ENCODE peak calls at places on chromosomes 2 and 18, in five cellular contexts. M, P, B, A and O are unnamed samples.

GRCh38 chr2:121815216-121815615 is 59.8 kb downstream of the TSN start:
- DNase-seq in M (no peak), A (no peak), B (no peak), P (no peak), O (no peak)

GRCh38 chr2:64987963-64988419 is 1.2 kb upstream of the SLC1A4 start:
- DNase-seq in B (no peak), M (no peak), P (no peak), A (no peak), O (no peak)

GRCh38 chr2:107107351-107107750 is 221.4 kb upstream of the ST6GAL2 start:
- DNase-seq in M (no peak), P (no peak), B (no peak), A (no peak), O (no peak)

GRCh38 chr2:24304621-24305020 is 55.7 kb downstream of the ITSN2 start:
- DNase-seq in B (no peak), A (no peak), M (peak), P (no peak), O (no peak)

GRCh38 chr2:102060792-102061191 is 69.0 kb downstream of the IL1R2 start:
- DNase-seq in M (no peak), B (no peak), P (no peak), A (no peak), O (no peak)

GRCh38 chr2:239465017-239466001 is 64.5 kb upstream of the HDAC4 start:
- DNase-seq in M (no peak), A (no peak), P (no peak), B (no peak), O (no peak)

GRCh38 chr2:17976871-17977746 is 98.6 kb downstream of the KCNS3 start:
- DNase-seq in M (peak), A (no peak), P (no peak), B (no peak), O (no peak)

GRCh38 chr2:237591379-237591881 is 896 bp upstream of the RAB17 start:
- DNase-seq in A (no peak), M (no peak), B (no peak), P (no peak), O (no peak)

GRCh38 chr2:154706660-154707059 is 8.2 kb downstream of the KCNJ3 start:
- DNase-seq in M (no peak), A (no peak), B (no peak), P (no peak), O (no peak)

GRCh38 chr2:148887349-148888002 is 12.4 kb downstream of the KIF5C start:
- DNase-seq in A (no peak), B (no peak), M (no peak), P (no peak), O (no peak)

GRCh38 chr2:45205985-45206384 is 196.7 kb upstream of the SIX2 start:
- DNase-seq in B (no peak), A (no peak), P (no peak), M (no peak), O (no peak)

GRCh38 chr18:23115683-23116096 is 19.6 kb upstream of the CABLES1 start:
- DNase-seq in M (peak), P (no peak), B (no peak), A (no peak), O (no peak)

GRCh38 chr2:100281521-100282438 is 40.5 kb downstream of the LONRF2 start:
- DNase-seq in M (peak), B (no peak), A (no peak), P (no peak), O (no peak)

GRCh38 chr2:195532628-195533271 is 124.3 kb upstream of the SLC39A10 start:
- DNase-seq in M (peak), B (no peak), A (no peak), P (no peak), O (no peak)

GRCh38 chr2:120930236-120930635 is 194.6 kb downstream of the GLI2 start:
- DNase-seq in P (no peak), B (no peak), M (no peak), A (no peak), O (no peak)

DNA sequence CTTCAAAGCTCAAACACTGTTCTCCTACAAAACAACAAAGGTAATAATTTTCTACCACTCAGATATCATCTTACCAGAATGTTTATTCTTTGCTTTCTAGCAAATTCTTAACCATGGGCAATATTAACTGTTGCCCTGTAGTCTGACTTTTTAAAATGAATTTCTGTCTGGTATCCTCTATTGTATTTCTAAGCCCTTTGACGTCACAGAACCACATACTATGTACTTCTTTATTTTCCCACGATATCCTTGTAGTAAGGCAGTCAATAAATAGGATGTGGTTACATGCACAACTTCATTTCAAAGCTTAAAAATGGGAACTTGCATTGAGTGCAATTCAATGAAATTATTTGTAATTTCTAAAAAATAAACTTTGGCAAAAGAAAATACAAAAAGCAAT is 58.7 kb downstream of the THADA start:
- DNase-seq in B (no peak), A (no peak), P (no peak), M (no peak), O (no peak)
- TF ChIP-seq CTCF in B (no peak), A (no peak), P (no peak), M (no peak), O (no peak)

GRCh38 chr18:56995579-56996194 is 151.2 kb upstream of the BOD1L2 start:
- DNase-seq in A (peak), P (no peak), B (no peak), M (no peak), O (no peak)
- TF ChIP-seq CTCF in A (peak), P (no peak), B (no peak), M (no peak), O (peak)

GRCh38 chr18:37499913-37500312 is 65.7 kb downstream of the CELF4 start:
- DNase-seq in M (no peak), B (no peak), A (no peak), P (no peak), O (no peak)
- TF ChIP-seq CTCF in M (no peak), B (no peak), A (no peak), P (no peak), O (no peak)

GRCh38 chr2:38747007-38747424 is 4.1 kb downstream of the SRSF7 start:
- DNase-seq in P (no peak), M (no peak), A (peak), B (no peak), O (no peak)
- TF ChIP-seq CTCF in P (no peak), M (no peak), A (no peak), B (no peak), O (no peak)

DNA sequence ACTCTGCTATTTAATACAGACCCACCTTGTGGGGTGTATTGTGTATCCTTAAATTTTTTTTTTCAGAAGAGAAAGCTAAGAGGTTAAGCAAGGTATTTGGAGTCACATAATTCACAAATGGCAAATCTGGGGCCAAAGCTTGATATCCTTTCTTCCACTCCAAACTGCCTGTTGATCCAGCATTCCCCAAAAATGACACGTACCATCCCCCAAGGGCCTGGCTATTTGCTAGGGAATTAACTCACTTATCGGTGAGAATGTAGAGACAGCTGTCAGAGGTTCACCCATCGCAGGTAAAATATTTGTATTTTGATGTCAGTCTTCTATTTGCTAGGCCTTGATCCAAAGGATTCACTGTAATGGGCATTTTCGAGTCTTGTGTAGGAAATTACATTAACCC is 103.6 kb upstream of the FZD7 start:
- DNase-seq in B (no peak), M (no peak), A (no peak), P (no peak), O (no peak)
- TF ChIP-seq CTCF in B (no peak), M (no peak), A (no peak), P (no peak), O (no peak)

DNA sequence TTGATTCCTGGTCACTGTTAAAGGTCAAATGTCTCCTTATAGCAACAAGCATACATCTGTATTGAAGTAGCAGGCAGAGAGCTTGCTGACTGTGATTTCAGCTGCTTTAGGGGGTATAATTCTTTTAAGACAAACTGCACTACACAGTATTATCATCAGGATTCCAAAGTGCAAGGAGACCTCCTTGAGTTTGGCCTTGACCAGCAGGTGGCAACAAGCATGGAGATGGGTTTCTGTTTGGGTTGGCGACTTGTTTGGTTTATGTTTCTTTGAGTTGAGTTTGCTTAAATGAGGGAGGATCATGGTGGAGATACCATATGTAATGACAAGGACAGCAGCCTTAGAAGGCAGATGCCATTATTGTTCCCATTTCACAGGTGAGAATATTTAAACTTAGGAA is 681.0 kb upstream of the ID2 start:
- DNase-seq in A (no peak), M (peak), B (no peak), P (no peak), O (no peak)
- TF ChIP-seq CTCF in A (peak), M (peak), B (no peak), P (no peak), O (peak)

DNA sequence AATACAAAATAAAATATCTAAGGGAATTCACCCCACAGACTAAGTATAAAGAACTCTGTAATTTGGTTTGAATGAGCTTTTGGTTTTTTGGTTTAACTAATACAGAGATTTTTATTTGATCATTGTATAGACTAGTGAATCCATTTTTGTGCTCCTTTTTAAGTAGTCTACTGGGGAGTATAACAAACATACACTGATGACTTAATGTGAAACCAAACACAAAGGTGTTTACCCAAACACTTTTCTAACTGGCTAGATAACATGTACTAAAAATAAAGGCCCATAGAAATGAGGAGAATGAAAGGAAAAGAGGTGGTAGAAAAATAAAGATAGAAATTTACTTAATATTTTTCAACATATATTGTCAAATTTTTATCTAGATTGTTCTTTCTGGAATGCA is 146.0 kb downstream of the NRXN1 start:
- DNase-seq in A (no peak), M (no peak), P (no peak), B (no peak), O (no peak)
- TF ChIP-seq CTCF in A (no peak), M (no peak), P (no peak), B (no peak), O (no peak)

DNA sequence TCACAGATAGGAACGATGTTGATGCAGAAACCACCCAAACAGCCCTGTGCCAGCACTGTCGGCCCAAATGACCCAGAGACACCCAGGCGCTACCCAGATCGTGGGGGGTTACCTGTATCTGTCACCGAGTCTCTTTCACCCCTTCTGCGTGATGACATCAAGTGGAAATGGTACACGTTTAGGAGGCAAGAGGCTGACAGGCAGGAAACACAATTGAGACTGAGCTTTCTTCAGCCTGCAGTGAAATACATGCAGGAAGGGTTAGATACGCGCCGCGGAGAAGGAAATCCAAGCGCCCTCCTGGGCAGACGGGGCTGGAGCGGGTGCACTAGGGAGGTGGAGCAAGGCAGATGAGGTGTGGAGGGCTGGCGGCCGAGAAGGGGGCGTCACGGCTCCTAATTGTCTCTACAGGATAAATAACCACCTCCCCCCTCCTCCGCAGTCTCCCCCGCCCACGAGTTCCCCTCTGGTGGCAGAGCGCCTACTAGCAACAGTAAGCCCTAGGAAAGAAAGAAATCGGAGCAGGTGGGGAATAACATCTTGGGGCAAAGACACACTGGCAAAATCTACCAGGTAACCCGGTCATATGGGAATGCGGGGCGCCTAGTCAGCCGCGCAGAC is at the start of gene RNF152:
- DNase-seq in M (peak), A (peak), B (peak), P (peak), O (peak)
- TF ChIP-seq CTCF in M (peak), A (peak), B (no peak), P (no peak), O (no peak)